ENCODE peak calls at places on chromosome 21, in six cellular contexts. X is neural progenitor cell, L is mammary epithelial cell, T is mesendoderm, U is endodermal cell, O is fibroblast of lung. B is an unnamed sample.

GRCh38 chr21:46151989-46152938 is 3.1 kb downstream of the FTCD start:
- DNase-seq in O (no peak), L (no peak), T (no peak), X (no peak), U (peak; percentile 48), B (no peak)

GRCh38 chr21:37503848-37504467 is 137.4 kb downstream of the DYRK1A start:
- DNase-seq in L (no peak), X (peak; percentile 8), O (peak; percentile 80), T (peak; percentile 25), U (no peak), B (peak; percentile 63)

GRCh38 chr21:31872452-31873274 is at the start of gene HUNK:
- DNase-seq in U (peak; percentile 88), O (peak; percentile 37), X (peak; percentile 86), T (peak; percentile 81), L (peak; percentile 34), B (peak; percentile 76)

GRCh38 chr21:46454634-46455390 is 3.9 kb upstream of the DIP2A start:
- DNase-seq in X (no peak), O (no peak), T (no peak), U (no peak), L (peak; percentile 30), B (peak; percentile 14)

GRCh38 chr21:35015435-35016024 is 33.6 kb downstream of the RUNX1 start:
- DNase-seq in U (peak; percentile 5), X (no peak), T (no peak), O (no peak), L (no peak), B (no peak)

GRCh38 chr21:45989355-45990048 is 7.9 kb downstream of the COL6A1 start:
- DNase-seq in O (no peak), X (no peak), L (no peak), U (no peak), T (no peak), B (no peak)

GRCh38 chr21:42454221-42454570 is 41.8 kb downstream of the RSPH1 start:
- DNase-seq in X (no peak), O (no peak), U (no peak), T (no peak), L (no peak), B (no peak)

GRCh38 chr21:45309069-45309521 is 21.4 kb upstream of the POFUT2 start:
- DNase-seq in L (no peak), T (peak; percentile 79), O (peak; percentile 45), U (peak; percentile 95), X (peak; percentile 82), B (peak; percentile 59)

GRCh38 chr21:37712204-37712934 is 203.9 kb downstream of the KCNJ6 start:
- DNase-seq in O (peak; percentile 55), U (peak; percentile 90), L (peak; percentile 57), X (peak; percentile 84), T (peak; percentile 87), B (peak; percentile 89)

GRCh38 chr21:36891692-36892091 is 74.8 kb downstream of the HLCS start:
- DNase-seq in U (no peak), T (peak; percentile 14), O (peak; percentile 56), X (no peak), L (no peak), B (no peak)

GRCh38 chr21:38037416-38037815 is 121.2 kb upstream of the KCNJ6 start:
- DNase-seq in T (no peak), U (no peak), L (peak; percentile 71), O (peak; percentile 39), X (no peak), B (no peak)

GRCh38 chr21:37257526-37257966 is 9.6 kb downstream of the VPS26C start:
- DNase-seq in X (no peak), L (no peak), O (peak; percentile 33), U (no peak), T (no peak), B (peak; percentile 48)

GRCh38 chr21:26952274-26953066 is 14.4 kb downstream of the ADAMTS5 start:
- DNase-seq in X (peak; percentile 18), U (no peak), L (no peak), O (no peak), T (peak; percentile 16), B (no peak)

GRCh38 chr21:43890042-43890441 is 25.0 kb downstream of the AGPAT3 start:
- DNase-seq in O (no peak), T (peak; percentile 82), L (no peak), X (peak; percentile 34), U (peak; percentile 77), B (no peak)

GRCh38 chr21:17818158-17819113 is 720 bp downstream of the C21orf91 start:
- DNase-seq in X (peak; percentile 76), O (peak; percentile 40), L (peak; percentile 45), U (peak; percentile 80), T (peak; percentile 73), B (peak; percentile 62)

GRCh38 chr21:43333301-43334062 is 93.4 kb downstream of the SIK1 start:
- DNase-seq in T (peak; percentile 89), X (peak; percentile 54), L (peak; percentile 81), U (peak; percentile 80), O (peak; percentile 92), B (peak; percentile 82)

GRCh38 chr21:31132574-31133242 is 94.4 kb upstream of the KRTAP19-8 start:
- DNase-seq in U (no peak), T (no peak), L (no peak), O (peak; percentile 36), X (no peak), B (no peak)

GRCh38 chr21:43924421-43925095 is 59.5 kb downstream of the AGPAT3 start:
- DNase-seq in O (no peak), U (no peak), L (no peak), T (no peak), X (no peak), B (no peak)

GRCh38 chr21:43921602-43921978 is 56.6 kb downstream of the AGPAT3 start:
- DNase-seq in X (peak; percentile 80), L (no peak), T (no peak), O (no peak), U (no peak), B (no peak)

GRCh38 chr21:27633631-27634030 is 666.7 kb upstream of the ADAMTS5 start:
- DNase-seq in L (no peak), T (no peak), U (no peak), X (no peak), O (peak; percentile 11), B (peak; percentile 37)

GRCh38 chr21:36236052-36236730 is 79.6 kb downstream of the DOP1B start:
- DNase-seq in X (no peak), O (no peak), L (no peak), T (no peak), U (no peak), B (no peak)

GRCh38 chr21:45951676-45952075 is 29.9 kb upstream of the COL6A1 start:
- DNase-seq in U (no peak), O (no peak), T (no peak), X (no peak), L (no peak), B (no peak)

GRCh38 chr21:18716578-18717138 is 313.1 kb upstream of the TMPRSS15 start:
- DNase-seq in X (no peak), T (no peak), O (no peak), L (no peak), U (no peak), B (no peak)

DNA sequence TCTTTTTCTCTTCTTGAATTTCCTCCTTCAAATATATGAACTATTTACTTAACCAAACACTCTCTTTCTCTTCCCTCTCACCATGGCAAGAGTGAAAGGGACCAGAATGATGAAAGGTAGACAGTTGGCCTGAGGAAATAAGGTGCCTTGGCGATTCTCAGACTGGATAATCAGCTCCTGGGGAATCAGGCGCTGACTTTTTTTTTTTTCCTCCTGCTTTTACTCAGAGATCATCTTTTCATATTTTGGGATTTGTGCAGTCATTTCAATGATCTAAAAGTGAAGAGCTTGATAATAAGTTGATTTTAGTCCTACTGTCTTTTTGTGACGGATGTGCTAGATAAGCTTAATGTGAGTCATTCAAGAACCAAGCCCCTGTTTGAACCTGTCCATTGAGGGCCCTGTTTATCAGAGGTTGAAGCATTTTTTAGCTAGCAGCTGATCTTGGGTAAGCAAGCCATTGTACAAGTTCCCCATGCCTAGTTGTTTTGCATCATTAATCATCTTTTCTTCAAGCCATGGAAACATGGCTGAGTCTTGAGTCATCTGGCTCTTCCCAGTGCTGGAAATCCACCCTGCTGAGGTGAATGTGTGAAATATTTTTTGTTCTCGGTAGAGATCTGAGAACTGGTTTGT is 40.8 kb downstream of the ITSN1 start:
- DNase-seq in U (no peak), O (peak; percentile 99), L (peak; percentile 93), X (no peak), T (peak; percentile 95), B (peak; percentile 73)
- H3K9ac ChIP-seq in U (no peak overlapping the region), O (no peak overlapping the region), L (no peak overlapping the region), X (no peak overlapping the region), T (no peak overlapping the region), B (no peak overlapping the region)

GRCh38 chr21:16425297-16425696 is 695.5 kb downstream of the USP25 start:
- DNase-seq in O (no peak), L (no peak), T (no peak), U (no peak), X (no peak), B (no peak)
- H3K9ac ChIP-seq in O (no peak overlapping the region), L (no peak overlapping the region), T (no peak overlapping the region), U (no peak overlapping the region), X (no peak overlapping the region), B (no peak overlapping the region)

GRCh38 chr21:24160528-24160927 is 1446.8 kb downstream of the MRPL39 start:
- DNase-seq in L (no peak), X (no peak), U (no peak), T (peak; percentile 1), O (no peak), B (peak; percentile 11)

GRCh38 chr21:24163539-24163938 is 1443.7 kb downstream of the MRPL39 start:
- DNase-seq in X (no peak), L (no peak), U (no peak), T (no peak), O (no peak), B (no peak)
- H3K9ac ChIP-seq in X (no peak overlapping the region), L (no peak overlapping the region), U (no peak overlapping the region), T (no peak overlapping the region), O (no peak overlapping the region), B (no peak overlapping the region)

DNA sequence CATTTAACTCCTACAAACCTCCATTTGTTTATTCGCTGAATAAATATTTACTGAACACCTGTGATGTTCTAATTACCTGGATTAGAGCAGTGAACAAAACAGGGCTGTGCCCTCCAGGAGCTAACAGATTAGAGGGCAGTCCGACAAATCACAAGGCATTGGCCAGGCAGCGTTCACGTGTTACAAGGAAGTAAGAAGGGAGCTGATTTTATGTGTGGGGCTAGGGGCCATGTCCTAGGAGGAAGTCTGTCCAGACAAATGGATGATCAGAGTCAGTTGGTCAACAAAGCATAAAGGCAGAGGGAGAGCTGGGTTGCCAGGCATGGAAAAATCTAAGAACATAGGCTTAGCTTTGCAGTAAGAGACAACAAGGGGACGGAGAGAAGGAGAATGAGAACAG is 57.3 kb upstream of the BACE2 start:
- DNase-seq in X (no peak), L (no peak), T (no peak), U (no peak), O (no peak), B (no peak)
- H3K9ac ChIP-seq in X (no peak overlapping the region), L (no peak overlapping the region), T (no peak overlapping the region), U (no peak overlapping the region), O (no peak overlapping the region), B (no peak overlapping the region)